ENCODE peak calls at places on chromosome 18, in eight cellular contexts. L is DND-41; T is cardiac muscle cell; K is CD8-positive, alpha-beta memory T cell; Q is PC-9; Y is Panc1; V is Peyer's patch; W is lower lobe of right lung. H is an unnamed sample.

GRCh38 chr18:23650963-23651927 is 11.5 kb downstream of the ANKRD29 start:
- DNase-seq in L (no peak), T (peak; percentile 48), K (no peak), Q (peak; percentile 81), Y (no peak), V (no peak), W (no peak), H (no peak)

GRCh38 chr18:23588836-23589560 is 2.7 kb upstream of the NPC1 start:
- DNase-seq in L (no peak), T (no peak), K (no peak), Q (peak; percentile 38), Y (no peak), V (no peak), W (no peak), H (no peak)

GRCh38 chr18:48931680-48932461 is 18.9 kb downstream of the SMAD7 start:
- DNase-seq in L (no peak), T (no peak), K (no peak), Q (no peak), Y (no peak), V (no peak), W (no peak), H (peak; percentile 43)

GRCh38 chr18:3400567-3401296 is 49.2 kb upstream of the TGIF1 start:
- DNase-seq in L (no peak), T (no peak), K (no peak), Q (no peak), Y (no peak), V (no peak), W (no peak), H (no peak)

GRCh38 chr18:73829146-73829545 is 318.5 kb downstream of the FBXO15 start:
- DNase-seq in L (no peak), T (peak; percentile 38), K (no peak), Q (no peak), Y (no peak), V (no peak), W (no peak), H (no peak)

GRCh38 chr18:46660955-46661749 is 4.1 kb upstream of the LOXHD1 start:
- DNase-seq in L (no peak), T (peak; percentile 40), K (no peak), Q (no peak), Y (no peak), V (no peak), W (no peak), H (no peak)

GRCh38 chr18:75211721-75212625 is 1.4 kb downstream of the TSHZ1 start:
- DNase-seq in L (peak; percentile 54), T (peak; percentile 73), K (peak; percentile 22), Q (no peak), Y (no peak), V (peak; percentile 59), W (peak; percentile 63), H (peak; percentile 34)

GRCh38 chr18:32126538-32126937 is 34.9 kb downstream of the RNF138 start:
- DNase-seq in L (no peak), T (no peak), K (no peak), Q (no peak), Y (no peak), V (no peak), W (no peak), H (no peak)

GRCh38 chr18:62751341-62751821 is 36.0 kb downstream of the PHLPP1 start:
- DNase-seq in L (peak; percentile 62), T (no peak), K (no peak), Q (no peak), Y (no peak), V (no peak), W (no peak), H (no peak)

GRCh38 chr18:14961991-14962390 is 214.0 kb downstream of the ANKRD30B start:
- DNase-seq in L (no peak), T (no peak), K (no peak), Q (no peak), Y (no peak), V (no peak), W (no peak), H (no peak)

GRCh38 chr18:62784966-62785413 is 69.6 kb downstream of the PHLPP1 start:
- DNase-seq in L (no peak), T (no peak), K (no peak), Q (no peak), Y (no peak), V (no peak), W (no peak), H (no peak)

GRCh38 chr18:42045346-42045745 is 90.3 kb downstream of the PIK3C3 start:
- DNase-seq in L (no peak), T (no peak), K (no peak), Q (no peak), Y (no peak), V (no peak), W (no peak), H (no peak)

GRCh38 chr18:58556333-58557012 is 72.4 kb downstream of the ALPK2 start:
- DNase-seq in L (no peak), T (peak; percentile 97), K (no peak), Q (no peak), Y (no peak), V (no peak), W (no peak), H (no peak)

DNA sequence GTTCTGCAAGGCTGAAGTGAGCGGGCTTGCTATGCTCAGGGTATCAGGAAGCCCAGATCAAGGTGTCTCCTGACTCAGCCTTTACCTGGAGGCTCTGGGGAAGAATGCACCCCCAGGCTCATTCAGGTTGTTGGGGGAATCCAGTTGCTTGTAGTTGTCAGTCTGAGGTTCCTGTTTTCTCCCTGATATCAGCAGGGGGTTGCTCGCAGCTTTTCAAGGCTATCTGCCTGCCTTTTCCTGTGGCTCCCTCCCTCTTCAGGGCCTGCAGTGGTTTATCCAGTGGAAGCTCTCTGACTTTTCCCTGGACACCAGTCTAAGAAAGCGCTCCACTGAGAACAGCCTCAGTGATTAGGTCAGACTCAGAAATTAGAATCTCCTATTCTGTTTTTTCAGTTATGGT is 116.6 kb downstream of the PTPRM start:
- DNase-seq in L (no peak), T (no peak), K (no peak), Q (no peak), Y (no peak), V (no peak), W (no peak), H (no peak)
- H3K4me1 ChIP-seq in L (no peaks in the 10 kb centered on the region), T (peaks cover 16% of the 10 kb centered on the region), K (no peaks in the 10 kb centered on the region), Q (no peaks in the 10 kb centered on the region), Y (no peaks in the 10 kb centered on the region), V (no peaks in the 10 kb centered on the region), W (no peaks in the 10 kb centered on the region), H (no peaks in the 10 kb centered on the region)

GRCh38 chr18:24875761-24876160 is 415.3 kb downstream of the HRH4 start:
- DNase-seq in L (no peak), T (no peak), K (no peak), Q (no peak), Y (no peak), V (no peak), W (no peak), H (no peak)

GRCh38 chr18:24875286-24875685 is 414.8 kb downstream of the HRH4 start:
- DNase-seq in L (no peak), T (no peak), K (no peak), Q (no peak), Y (no peak), V (no peak), W (no peak), H (no peak)

GRCh38 chr18:24876266-24876665 is 415.8 kb downstream of the HRH4 start:
- DNase-seq in L (no peak), T (no peak), K (no peak), Q (no peak), Y (no peak), V (no peak), W (no peak), H (no peak)

GRCh38 chr18:24878289-24878688 is 417.9 kb downstream of the HRH4 start:
- DNase-seq in L (no peak), T (peak; percentile 55), K (no peak), Q (no peak), Y (no peak), V (no peak), W (no peak), H (no peak)
- H3K9me3 ChIP-seq in L (no peaks in the 10 kb centered on the region), T (no peaks in the 10 kb centered on the region), K (no peaks in the 10 kb centered on the region), Q (no peaks in the 10 kb centered on the region), Y (no peaks in the 10 kb centered on the region), V (no peaks in the 10 kb centered on the region), W (no peaks in the 10 kb centered on the region), H (no peaks in the 10 kb centered on the region)

DNA sequence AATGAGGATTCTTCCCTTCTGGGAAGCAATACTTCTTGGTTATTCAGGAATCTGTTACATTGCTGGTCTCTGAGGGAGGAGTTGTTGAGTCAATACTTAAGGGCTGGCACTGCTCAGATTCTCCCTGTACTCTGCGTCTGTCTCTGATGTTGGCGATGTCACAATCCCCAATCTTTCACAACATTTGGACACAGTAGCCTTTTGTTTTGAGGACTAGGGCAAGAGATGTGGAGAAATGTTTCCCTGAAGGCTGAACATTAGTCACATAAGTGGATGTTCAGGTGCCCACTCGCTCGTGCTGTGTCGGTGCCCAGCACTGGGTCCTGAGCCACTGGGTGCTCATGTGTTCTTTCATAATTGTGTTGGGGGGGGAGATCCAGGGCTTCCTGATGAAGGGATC is 55.0 kb downstream of the MAPK4 start:
- DNase-seq in L (no peak), T (no peak), K (no peak), Q (peak; percentile 81), Y (no peak), V (no peak), W (no peak), H (no peak)
- H3K27ac ChIP-seq in L (no peak overlapping the region), T (no peak overlapping the region), K (no peak overlapping the region), Q (no peak overlapping the region), Y (no peak overlapping the region), V (no peak overlapping the region), W (no peak overlapping the region), H (no peak overlapping the region)

DNA sequence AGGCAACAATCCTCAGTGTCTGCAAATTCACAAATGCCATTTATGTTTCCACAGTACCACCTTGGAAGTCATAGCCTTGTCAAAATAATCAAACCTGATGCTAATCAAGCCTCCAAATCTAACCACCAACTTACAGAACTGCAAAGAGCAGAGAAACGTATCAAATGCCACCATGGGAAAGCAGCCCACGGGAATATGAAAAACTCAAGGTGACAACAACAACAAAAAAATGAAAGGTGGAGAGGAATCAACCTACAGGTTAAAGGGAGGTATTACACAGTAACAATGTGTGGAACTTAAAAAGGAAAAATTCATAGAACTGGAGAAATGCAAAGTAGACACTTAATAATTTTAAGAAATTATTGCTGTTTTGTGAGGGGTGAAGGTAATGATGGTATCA is 46.7 kb downstream of the CD226 start:
- DNase-seq in L (no peak), T (no peak), K (no peak), Q (no peak), Y (no peak), V (no peak), W (no peak), H (no peak)
- H3K4me1 ChIP-seq in L (peaks cover 17% of the 10 kb centered on the region), T (no peaks in the 10 kb centered on the region), K (peaks cover 30% of the 10 kb centered on the region), Q (no peaks in the 10 kb centered on the region), Y (no peaks in the 10 kb centered on the region), V (no peaks in the 10 kb centered on the region), W (no peaks in the 10 kb centered on the region), H (peaks cover 28% of the 10 kb centered on the region)

DNA sequence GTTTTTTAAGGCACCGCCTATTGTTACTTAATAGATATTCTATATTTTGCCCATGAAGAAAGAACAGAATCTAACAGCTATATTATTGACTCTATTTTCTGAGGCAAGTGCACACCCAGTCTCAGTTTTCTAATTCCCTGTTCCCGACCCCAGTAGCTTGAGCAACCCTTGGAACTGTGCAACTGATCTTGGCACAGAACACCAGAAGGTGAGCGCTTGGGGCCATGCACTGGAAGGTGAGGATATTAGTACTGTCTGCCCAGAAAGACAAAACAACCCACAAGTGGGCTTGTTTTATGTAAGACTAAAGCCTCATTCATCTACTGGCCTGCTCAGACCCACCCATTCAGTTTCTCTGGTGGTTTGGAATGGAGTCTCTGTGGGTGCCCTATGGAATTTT is 188.8 kb upstream of the LINC00305 start:
- DNase-seq in L (no peak), T (no peak), K (no peak), Q (no peak), Y (no peak), V (no peak), W (no peak), H (no peak)
- H3K9me3 ChIP-seq in L (no peaks in the 10 kb centered on the region), T (no peaks in the 10 kb centered on the region), K (no peaks in the 10 kb centered on the region), Q (no peaks in the 10 kb centered on the region), Y (no peaks in the 10 kb centered on the region), V (no peaks in the 10 kb centered on the region), W (no peaks in the 10 kb centered on the region), H (no peaks in the 10 kb centered on the region)

H was measured in naive thymus-derived CD4-positive, alpha-beta T cell.